ENCODE peak calls at places on chromosomes 6 and 20, in ten cellular contexts. P, C, R, X, H, J, B, M, A and E are unnamed samples.
A peak's percentile ranks its signal among the peaks of the same experiment; 100 is the strongest.

GRCh38 chr6:143677891-143678737 is at the start of gene PHACTR2:
- DNase-seq in C (no peak), B (peak; percentile 67), M (peak; percentile 74), J (peak; percentile 91), R (peak; percentile 76), H (peak; percentile 63), P (peak; percentile 79), A (peak; percentile 96), X (peak; percentile 51), E (peak; percentile 45)

GRCh38 chr6:150079604-150080003 is 10.7 kb upstream of the ULBP3 start:
- DNase-seq in A (peak; percentile 23), M (peak; percentile 35), P (no peak), J (no peak), H (no peak), B (no peak), X (no peak), R (no peak), C (peak; percentile 24), E (no peak)

GRCh38 chr20:19251958-19252669 is 39.7 kb downstream of the SLC24A3 start:
- DNase-seq in A (no peak), J (no peak), X (no peak), R (peak; percentile 1), B (no peak), M (no peak), H (no peak), C (no peak), P (no peak), E (no peak)

GRCh38 chr6:27157461-27158315 is 89.8 kb upstream of the PRSS16 start:
- DNase-seq in P (peak; percentile 65), M (peak; percentile 74), C (peak; percentile 61), J (peak; percentile 79), A (peak; percentile 79), X (peak; percentile 76), B (no peak), R (no peak), H (peak; percentile 90), E (no peak)

GRCh38 chr6:6683964-6684363 is 95.4 kb downstream of the LY86 start:
- DNase-seq in A (no peak), J (no peak), P (no peak), X (no peak), H (no peak), R (no peak), C (no peak), B (no peak), M (no peak), E (no peak)

GRCh38 chr6:79170915-79171314 is 63.6 kb downstream of the HMGN3 start:
- DNase-seq in M (peak; percentile 73), P (no peak), R (no peak), X (peak; percentile 95), J (no peak), B (no peak), A (no peak), C (no peak), H (no peak), E (no peak)

GRCh38 chr6:169397684-169398083 is 144.0 kb upstream of the THBS2 start:
- DNase-seq in B (no peak), R (no peak), A (no peak), M (no peak), H (no peak), C (no peak), X (no peak), J (peak; percentile 36), P (no peak), E (no peak)

GRCh38 chr6:89487864-89488263 is 54.9 kb downstream of the ANKRD6 start:
- DNase-seq in R (no peak), P (no peak), A (no peak), X (no peak), B (no peak), M (no peak), C (no peak), J (no peak), H (no peak), E (no peak)

GRCh38 chr20:40741507-40742106 is 52.6 kb upstream of the MAFB start:
- DNase-seq in P (peak; percentile 27), R (no peak), X (peak; percentile 49), M (peak; percentile 77), B (peak; percentile 4), H (peak; percentile 50), C (peak; percentile 88), A (peak; percentile 59), J (no peak), E (no peak)

GRCh38 chr6:125251516-125252229 is 50.1 kb downstream of the HDDC2 start:
- DNase-seq in X (no peak), P (no peak), H (no peak), J (no peak), B (no peak), R (no peak), A (peak; percentile 36), M (peak; percentile 27), C (no peak), E (no peak)

GRCh38 chr6:108200631-108201030 is 34.8 kb downstream of the NR2E1 start:
- DNase-seq in R (no peak), P (no peak), B (no peak), J (no peak), H (peak; percentile 7), X (peak; percentile 76), A (no peak), M (peak; percentile 20), C (no peak), E (no peak)

GRCh38 chr6:25004357-25004756 is 68.6 kb upstream of the RIPOR2 start:
- DNase-seq in H (no peak), B (no peak), A (peak; percentile 27), X (no peak), C (no peak), P (no peak), J (no peak), M (no peak), R (no peak), E (no peak)

GRCh38 chr6:161721511-161721910 is 447.6 kb upstream of the AGPAT4 start:
- DNase-seq in A (peak; percentile 31), H (no peak), M (no peak), X (no peak), B (no peak), J (no peak), C (no peak), P (no peak), R (no peak), E (no peak)

GRCh38 chr6:18406955-18407738 is 20.0 kb downstream of the RNF144B start:
- DNase-seq in P (no peak), X (no peak), J (no peak), H (peak; percentile 35), C (no peak), B (no peak), M (no peak), R (no peak), A (no peak), E (no peak)

GRCh38 chr6:138487122-138487604 is 12.1 kb downstream of the NHSL1 start:
- DNase-seq in R (no peak), H (no peak), B (no peak), P (no peak), A (no peak), X (no peak), J (no peak), M (no peak), C (no peak), E (no peak)

GRCh38 chr6:52596371-52597028 is 19.6 kb upstream of the TRAM2 start:
- DNase-seq in R (no peak), M (peak; percentile 89), A (no peak), C (peak; percentile 33), P (no peak), J (no peak), X (peak; percentile 31), H (peak; percentile 73), B (no peak), E (no peak)

GRCh38 chr6:70108230-70108629 is 194.7 kb downstream of the COL9A1 start:
- DNase-seq in A (peak; percentile 57), R (no peak), P (no peak), B (peak; percentile 9), X (peak; percentile 36), H (peak; percentile 18), C (peak; percentile 45), M (peak; percentile 66), J (no peak), E (no peak)
- TF ChIP-seq CTCF in A (peak; percentile 91), R (peak; percentile 89), P (peak; percentile 64), B (peak; percentile 87), X (peak; percentile 46), H (peak; percentile 50), C (peak; percentile 87), M (peak; percentile 67), J (peak; percentile 66), E (peak; percentile 76)

GRCh38 chr6:9523462-9523861 is 891.4 kb downstream of the TFAP2A start:
- DNase-seq in A (no peak), C (no peak), R (no peak), H (peak; percentile 92), X (peak; percentile 81), M (peak; percentile 93), J (no peak), B (no peak), P (no peak), E (no peak)
- TF ChIP-seq CTCF in A (no peak), C (no peak), R (no peak), H (no peak), X (no peak), M (no peak), J (no peak), B (no peak), P (no peak), E (no peak)

DNA sequence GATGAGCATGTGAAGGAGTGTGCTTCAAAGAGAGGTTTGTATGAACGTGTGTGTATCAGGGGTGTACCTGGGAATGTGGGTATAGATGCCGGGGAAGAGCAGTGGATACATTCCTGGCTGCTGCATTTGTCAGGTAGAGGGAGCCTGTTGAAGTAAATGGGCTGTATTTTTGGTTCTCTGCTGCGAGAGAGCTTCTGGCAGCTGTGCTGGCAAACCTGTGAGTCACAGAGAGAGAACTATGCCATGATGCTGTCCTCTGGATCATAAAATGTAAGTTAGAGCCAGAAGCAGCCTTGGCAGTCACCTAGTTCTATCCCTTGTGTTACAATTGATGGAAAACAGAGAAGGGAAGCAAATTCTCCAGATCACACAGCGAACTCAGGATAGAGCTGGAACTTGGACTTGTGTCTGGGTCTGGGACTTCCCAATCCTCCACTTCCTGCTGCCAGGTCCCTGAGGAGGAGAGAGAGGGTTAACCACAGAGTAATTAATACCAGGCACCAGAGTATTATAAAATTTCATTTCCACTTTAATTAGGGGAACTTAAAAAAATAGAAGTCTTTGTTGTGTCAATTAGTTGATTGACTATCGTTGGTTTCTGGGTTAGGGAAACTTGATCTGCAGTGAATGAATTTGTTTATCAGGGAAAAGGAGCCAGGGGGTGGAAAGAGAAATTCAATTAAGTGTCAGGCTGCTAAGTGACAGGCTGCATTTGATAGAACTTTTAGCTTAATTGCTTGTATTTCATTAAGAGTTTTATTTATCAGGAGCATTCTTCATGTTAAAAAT is 41.1 kb upstream of the GTSF1L start:
- DNase-seq in C (no peak), A (no peak), M (no peak), J (peak; percentile 15), H (no peak), P (no peak), B (no peak), X (peak; percentile 34), R (no peak), E (no peak)
- TF ChIP-seq CTCF in C (no peak), A (no peak), M (no peak), J (no peak), H (peak; percentile 9), P (no peak), B (no peak), X (no peak), R (no peak), E (no peak)

DNA sequence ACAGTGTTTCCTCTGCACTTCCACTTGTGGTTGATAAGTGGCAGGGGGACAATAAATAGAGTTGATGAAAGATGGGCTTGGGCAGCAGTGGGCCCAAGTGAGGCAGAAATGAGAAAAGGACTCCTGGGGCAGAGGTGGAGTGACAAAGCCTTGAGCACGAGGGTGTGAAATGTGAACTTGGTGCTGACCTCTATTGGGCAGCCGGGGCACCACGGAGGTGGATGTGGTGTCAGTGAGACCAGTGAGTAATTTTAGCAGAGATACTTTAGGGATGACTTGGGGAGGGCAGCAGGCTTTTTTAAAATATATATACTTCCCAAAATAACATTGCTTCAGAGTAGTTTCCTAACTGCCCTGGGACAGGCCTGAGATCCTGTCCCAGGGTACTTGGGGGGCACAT is 30.6 kb upstream of the MYLK2 start:
- DNase-seq in C (no peak), J (no peak), P (no peak), B (no peak), X (no peak), A (no peak), H (no peak), R (no peak), M (peak; percentile 13), E (no peak)
- TF ChIP-seq CTCF in C (peak; percentile 41), J (no peak), P (no peak), B (no peak), X (no peak), A (no peak), H (peak; percentile 19), R (no peak), M (no peak), E (no peak)